ENCODE peak calls at places on chromosomes 7 and 10, in ten cellular contexts. N, A, S, P, M, U, T, V, W and B are unnamed samples.

GRCh38 chr7:146772581-146772980 is 656.0 kb downstream of the CNTNAP2 start:
- DNase-seq in A (no peak), V (no peak), T (no peak), P (no peak), M (no peak), N (no peak), W (peak), U (no peak), S (no peak), B (no peak)

GRCh38 chr10:79316671-79317431 is 30.4 kb upstream of the PPIF start:
- DNase-seq in W (no peak), M (no peak), U (no peak), V (no peak), A (no peak), S (peak), N (peak), T (peak), P (no peak), B (no peak)

GRCh38 chr10:6180480-6181110 is 22.1 kb upstream of the PFKFB3 start:
- DNase-seq in M (no peak), P (no peak), S (no peak), T (no peak), A (no peak), V (no peak), U (no peak), N (no peak), W (no peak), B (no peak)

GRCh38 chr10:525565-526315 is 163.7 kb downstream of the DIP2C start:
- DNase-seq in U (peak), T (no peak), N (no peak), A (no peak), W (no peak), V (no peak), P (no peak), M (no peak), S (peak), B (no peak)

GRCh38 chr10:77597560-77597959 is 40.0 kb downstream of the KCNMA1 start:
- DNase-seq in N (no peak), A (no peak), V (no peak), P (no peak), W (no peak), M (no peak), T (no peak), S (no peak), U (no peak), B (no peak)

GRCh38 chr7:117875566-117875965 is 2.3 kb upstream of the CTTNBP2 start:
- DNase-seq in N (no peak), U (no peak), S (no peak), T (no peak), A (no peak), V (no peak), W (no peak), P (no peak), M (peak), B (no peak)

GRCh38 chr10:80537705-80538480 is at the start of gene SH2D4B:
- DNase-seq in N (peak), V (no peak), W (peak), S (peak), A (no peak), M (no peak), U (no peak), T (no peak), P (no peak), B (no peak)

GRCh38 chr7:56105508-56105907 is 768 bp downstream of the CHCHD2 start:
- DNase-seq in U (peak), W (no peak), N (no peak), P (no peak), A (peak), M (peak), S (peak), V (no peak), T (no peak), B (no peak)

GRCh38 chr7:8443871-8444756 is 10.7 kb downstream of the NXPH1 start:
- DNase-seq in P (no peak), V (no peak), U (no peak), W (peak), T (no peak), S (peak), N (no peak), A (no peak), M (no peak), B (no peak)

GRCh38 chr10:84908491-84908890 is 580.1 kb downstream of the CCSER2 start:
- DNase-seq in N (no peak), S (no peak), U (no peak), P (no peak), T (no peak), W (no peak), M (no peak), V (no peak), A (no peak), B (no peak)

GRCh38 chr7:42065942-42066341 is 171.1 kb downstream of the GLI3 start:
- DNase-seq in M (no peak), S (no peak), U (no peak), V (no peak), A (no peak), T (no peak), P (no peak), N (no peak), W (no peak), B (no peak)

GRCh38 chr7:50632561-50633413 is 67.6 kb upstream of the DDC start:
- DNase-seq in A (peak), W (peak), P (peak), S (no peak), M (peak), U (peak), V (no peak), N (no peak), T (no peak), B (no peak)

GRCh38 chr10:102375867-102376266 is 19.6 kb upstream of the NFKB2 start:
- DNase-seq in V (no peak), S (no peak), N (no peak), U (no peak), T (no peak), W (no peak), P (no peak), M (no peak), A (no peak), B (no peak)

GRCh38 chr10:122592161-122592560 is 31.6 kb downstream of the DMBT1 start:
- DNase-seq in U (no peak), V (no peak), T (no peak), M (no peak), W (no peak), P (no peak), S (no peak), N (no peak), A (no peak), B (no peak)

GRCh38 chr10:61902448-61903183 is 1.1 kb downstream of the ARID5B start:
- DNase-seq in M (peak), T (no peak), N (peak), A (peak), V (peak), W (no peak), S (no peak), P (peak), U (peak), B (peak)

GRCh38 chr10:79923669-79924068 is 25.2 kb downstream of the SFTPD start:
- DNase-seq in A (no peak), M (no peak), U (no peak), T (no peak), N (no peak), P (no peak), S (no peak), W (peak), V (no peak), B (no peak)

GRCh38 chr10:75287697-75288096 is 51.9 kb upstream of the COMTD1 start:
- DNase-seq in A (no peak), V (no peak), U (no peak), S (no peak), P (no peak), M (no peak), T (no peak), W (peak), N (no peak), B (no peak)

GRCh38 chr7:7321681-7322080 is 139.3 kb downstream of the C1GALT1 start:
- DNase-seq in U (no peak), P (peak), A (peak), M (no peak), S (peak), V (peak), N (no peak), T (peak), W (no peak), B (peak)

GRCh38 chr7:135523146-135523545 is 13.2 kb upstream of the CNOT4 start:
- DNase-seq in A (no peak), P (no peak), N (no peak), W (no peak), V (no peak), S (no peak), M (no peak), T (no peak), U (no peak), B (no peak)

GRCh38 chr7:30956704-30957103 is 7.0 kb upstream of the GHRHR start:
- DNase-seq in W (no peak), M (no peak), P (no peak), U (no peak), S (no peak), A (no peak), V (no peak), N (no peak), T (no peak), B (no peak)

GRCh38 chr7:106626376-106627293 is 34.3 kb downstream of the CCDC71L start:
- DNase-seq in V (no peak), U (no peak), P (no peak), T (no peak), W (no peak), A (peak), N (no peak), S (no peak), M (peak), B (no peak)

GRCh38 chr10:108598831-108599230 is 1324.5 kb downstream of the XPNPEP1 start:
- DNase-seq in P (no peak), S (no peak), A (no peak), V (no peak), U (no peak), T (no peak), W (no peak), N (no peak), M (no peak), B (no peak)

GRCh38 chr7:95676691-95677090 is 80.4 kb upstream of the PDK4 start:
- DNase-seq in W (no peak), S (no peak), N (no peak), V (no peak), U (no peak), P (no peak), M (no peak), A (no peak), T (no peak), B (no peak)

GRCh38 chr10:33238643-33239042 is 95.8 kb downstream of the NRP1 start:
- DNase-seq in U (no peak), P (no peak), M (no peak), N (no peak), S (no peak), W (no peak), T (no peak), V (no peak), A (no peak), B (no peak)

GRCh38 chr10:32985781-32986350 is 27.8 kb upstream of the ITGB1 start:
- DNase-seq in P (no peak), W (no peak), A (no peak), N (no peak), M (no peak), S (no peak), T (no peak), U (no peak), V (no peak), B (no peak)

GRCh38 chr10:62584726-62585125 is 210.6 kb downstream of the ZNF365 start:
- DNase-seq in W (no peak), V (no peak), A (no peak), N (no peak), S (no peak), P (no peak), U (no peak), M (no peak), T (no peak), B (no peak)

GRCh38 chr10:129969528-129970264 is 5.6 kb upstream of the EBF3 start:
- DNase-seq in V (no peak), P (no peak), S (peak), T (no peak), U (no peak), N (peak), A (no peak), W (no peak), M (no peak), B (no peak)

GRCh38 chr10:121425623-121426022 is 172.6 kb downstream of the FGFR2 start:
- DNase-seq in U (no peak), A (no peak), S (no peak), W (no peak), M (no peak), V (no peak), P (no peak), N (no peak), T (no peak), B (no peak)

GRCh38 chr7:75993689-75994387 is 557 bp downstream of the TMEM120A start:
- DNase-seq in U (peak), W (peak), P (peak), M (no peak), T (no peak), S (peak), A (peak), N (no peak), V (peak), B (no peak)

GRCh38 chr7:27611043-27611442 is 51.6 kb downstream of the HIBADH start:
- DNase-seq in T (no peak), N (no peak), A (no peak), W (no peak), U (peak), M (no peak), P (no peak), S (no peak), V (no peak), B (no peak)

GRCh38 chr7:7667187-7667586 is 26.6 kb downstream of the UMAD1 start:
- DNase-seq in V (no peak), S (no peak), M (no peak), W (no peak), P (no peak), A (no peak), N (no peak), U (no peak), T (no peak), B (no peak)

GRCh38 chr7:49766966-49767365 is 6.5 kb upstream of the VWC2 start:
- DNase-seq in S (no peak), M (no peak), V (no peak), N (no peak), A (no peak), P (no peak), T (peak), U (no peak), W (no peak), B (no peak)

GRCh38 chr7:38628630-38629385 is 2.4 kb downstream of the AMPH start:
- DNase-seq in V (no peak), W (no peak), A (no peak), N (no peak), M (no peak), P (no peak), S (no peak), T (no peak), U (no peak), B (no peak)

GRCh38 chr10:73911553-73912004 is 647 bp downstream of the PLAU start:
- DNase-seq in T (no peak), U (peak), A (no peak), W (no peak), V (no peak), P (no peak), N (no peak), M (no peak), S (no peak), B (no peak)

GRCh38 chr10:73909716-73910115 is 1.2 kb upstream of the PLAU start:
- DNase-seq in N (no peak), V (no peak), S (no peak), T (no peak), A (no peak), M (no peak), U (no peak), P (no peak), W (no peak), B (no peak)

GRCh38 chr10:73910401-73910763 is 550 bp upstream of the PLAU start:
- DNase-seq in P (no peak), A (no peak), W (no peak), V (no peak), T (no peak), U (no peak), S (no peak), M (no peak), N (no peak), B (no peak)

GRCh38 chr10:73908853-73909611 is 1.9 kb upstream of the PLAU start:
- DNase-seq in V (no peak), P (no peak), W (no peak), S (no peak), M (no peak), T (peak), U (peak), A (peak), N (no peak), B (no peak)

GRCh38 chr10:73910764-73911552 is at the start of gene PLAU:
- DNase-seq in M (no peak), V (no peak), N (no peak), U (peak), A (peak), T (no peak), S (peak), P (peak), W (peak), B (peak)
- TF ChIP-seq POLR2A in M (peak), V (no peak), N (peak), U (no peak), A (peak), T (peak), S (no peak), P (no peak), W (no peak), B (peak)

GRCh38 chr10:48523212-48523819 is 81.6 kb downstream of the ARHGAP22 start:
- DNase-seq in N (peak), S (peak), A (peak), P (peak), T (no peak), U (no peak), V (no peak), M (peak), W (no peak), B (no peak)
- TF ChIP-seq POLR2AphosphoS5 in N (no peak), S (no peak), A (no peak), P (peak), T (no peak), U (no peak), V (no peak), M (no peak), W (no peak), B (no peak)

GRCh38 chr10:118610577-118610976 is 15.1 kb upstream of the PRLHR start:
- DNase-seq in N (no peak), P (no peak), S (no peak), A (no peak), T (no peak), M (no peak), W (no peak), V (no peak), U (no peak), B (no peak)

GRCh38 chr10:118621304-118621942 is 26.0 kb upstream of the PRLHR start:
- DNase-seq in A (no peak), M (no peak), P (no peak), U (peak), W (no peak), V (no peak), S (no peak), T (no peak), N (no peak), B (peak)

GRCh38 chr10:118615888-118616287 is 20.4 kb upstream of the PRLHR start:
- DNase-seq in A (no peak), T (no peak), N (no peak), W (no peak), V (no peak), P (no peak), U (no peak), M (peak), S (no peak), B (no peak)
- TF ChIP-seq CTCF in A (no peak), T (no peak), N (peak), W (peak), V (no peak), P (no peak), U (no peak), M (peak), S (no peak), B (no peak)

GRCh38 chr7:1532456-1533254 is 2.2 kb downstream of the MAFK start:
- DNase-seq in W (no peak), N (peak), V (peak), A (peak), U (peak), S (peak), T (no peak), M (peak), P (peak), B (peak)
- TF ChIP-seq POLR2A in W (no peak), N (peak), V (peak), A (peak), U (no peak), S (no peak), T (peak), M (no peak), P (no peak), B (peak)